ENCODE peak calls at places on chromosomes 7 and 10, in nine cellular contexts. One of them, this sample, is unnamed. For H3K4me1, the result is how much of the 10 kb centered on the place peaks cover.

GRCh38 chr10:118277871-118278270 is 64.3 kb downstream of the FAM204A start:
- DNase-seq in GM23338: no peak
- DNase-seq in keratinocyte: no peak
- DNase-seq in PC-9: no peak
- DNase-seq in fibroblast of lung: no peak
- DNase-seq in PC-3: no peak
- DNase-seq in HCT116: no peak
- DNase-seq in endothelial cell of umbilical vein: no peak
- DNase-seq in neural progenitor cell: no peak
- DNase-seq in this sample: no peak

GRCh38 chr7:101631224-101631714 is 2.2 kb upstream of the MYL10 start:
- DNase-seq in GM23338: no peak
- DNase-seq in keratinocyte: no peak
- DNase-seq in PC-9: peak
- DNase-seq in fibroblast of lung: peak
- DNase-seq in PC-3: peak
- DNase-seq in HCT116: no peak
- DNase-seq in endothelial cell of umbilical vein: peak
- DNase-seq in neural progenitor cell: no peak
- DNase-seq in this sample: no peak

GRCh38 chr10:72097448-72098300 is 9.3 kb upstream of the SPOCK2 start:
- DNase-seq in GM23338: no peak
- DNase-seq in keratinocyte: no peak
- DNase-seq in PC-9: peak
- DNase-seq in fibroblast of lung: peak
- DNase-seq in PC-3: peak
- DNase-seq in HCT116: peak
- DNase-seq in endothelial cell of umbilical vein: peak
- DNase-seq in neural progenitor cell: no peak
- DNase-seq in this sample: peak

GRCh38 chr10:58618158-58618676 is 105.5 kb downstream of the BICC1 start:
- DNase-seq in GM23338: no peak
- DNase-seq in keratinocyte: no peak
- DNase-seq in PC-9: no peak
- DNase-seq in fibroblast of lung: no peak
- DNase-seq in PC-3: no peak
- DNase-seq in HCT116: no peak
- DNase-seq in endothelial cell of umbilical vein: no peak
- DNase-seq in neural progenitor cell: no peak
- DNase-seq in this sample: no peak

GRCh38 chr10:133274751-133275682 is 1.7 kb downstream of the ADAM8 start:
- DNase-seq in GM23338: no peak
- DNase-seq in keratinocyte: peak
- DNase-seq in PC-9: peak
- DNase-seq in fibroblast of lung: peak
- DNase-seq in PC-3: peak
- DNase-seq in HCT116: no peak
- DNase-seq in endothelial cell of umbilical vein: no peak
- DNase-seq in neural progenitor cell: no peak
- DNase-seq in this sample: peak

GRCh38 chr10:86757110-86757790 is 831 bp downstream of the BMPR1A start:
- DNase-seq in GM23338: peak
- DNase-seq in keratinocyte: no peak
- DNase-seq in PC-9: peak
- DNase-seq in fibroblast of lung: peak
- DNase-seq in PC-3: peak
- DNase-seq in HCT116: peak
- DNase-seq in endothelial cell of umbilical vein: no peak
- DNase-seq in neural progenitor cell: peak
- DNase-seq in this sample: peak

GRCh38 chr7:80450621-80451308 is 61.1 kb downstream of the GNAT3 start:
- DNase-seq in GM23338: no peak
- DNase-seq in keratinocyte: no peak
- DNase-seq in PC-9: peak
- DNase-seq in fibroblast of lung: peak
- DNase-seq in PC-3: peak
- DNase-seq in HCT116: no peak
- DNase-seq in endothelial cell of umbilical vein: no peak
- DNase-seq in neural progenitor cell: no peak
- DNase-seq in this sample: peak

GRCh38 chr7:1403844-1404404 is 55.3 kb downstream of the MICALL2 start:
- DNase-seq in GM23338: peak
- DNase-seq in keratinocyte: no peak
- DNase-seq in PC-9: no peak
- DNase-seq in fibroblast of lung: peak
- DNase-seq in PC-3: peak
- DNase-seq in HCT116: no peak
- DNase-seq in endothelial cell of umbilical vein: peak
- DNase-seq in neural progenitor cell: peak
- DNase-seq in this sample: peak

GRCh38 chr10:73916761-73917470 is 6.0 kb downstream of the PLAU start:
- DNase-seq in GM23338: no peak
- DNase-seq in keratinocyte: no peak
- DNase-seq in PC-9: no peak
- DNase-seq in fibroblast of lung: no peak
- DNase-seq in PC-3: peak
- DNase-seq in HCT116: no peak
- DNase-seq in endothelial cell of umbilical vein: no peak
- DNase-seq in neural progenitor cell: no peak
- DNase-seq in this sample: no peak

GRCh38 chr10:73915206-73915851 is 4.4 kb downstream of the PLAU start:
- DNase-seq in GM23338: no peak
- DNase-seq in keratinocyte: no peak
- DNase-seq in PC-9: no peak
- DNase-seq in fibroblast of lung: no peak
- DNase-seq in PC-3: peak
- DNase-seq in HCT116: no peak
- DNase-seq in endothelial cell of umbilical vein: no peak
- DNase-seq in neural progenitor cell: no peak
- DNase-seq in this sample: no peak

GRCh38 chr10:73920084-73920483 is 9.2 kb downstream of the PLAU start:
- DNase-seq in GM23338: peak
- DNase-seq in keratinocyte: no peak
- DNase-seq in PC-9: no peak
- DNase-seq in fibroblast of lung: no peak
- DNase-seq in PC-3: peak
- DNase-seq in HCT116: no peak
- DNase-seq in endothelial cell of umbilical vein: no peak
- DNase-seq in neural progenitor cell: no peak
- DNase-seq in this sample: peak

GRCh38 chr10:73914036-73914435 is 3.1 kb downstream of the PLAU start:
- DNase-seq in GM23338: peak
- DNase-seq in keratinocyte: no peak
- DNase-seq in PC-9: no peak
- DNase-seq in fibroblast of lung: no peak
- DNase-seq in PC-3: no peak
- DNase-seq in HCT116: no peak
- DNase-seq in endothelial cell of umbilical vein: no peak
- DNase-seq in neural progenitor cell: no peak
- DNase-seq in this sample: no peak

DNA sequence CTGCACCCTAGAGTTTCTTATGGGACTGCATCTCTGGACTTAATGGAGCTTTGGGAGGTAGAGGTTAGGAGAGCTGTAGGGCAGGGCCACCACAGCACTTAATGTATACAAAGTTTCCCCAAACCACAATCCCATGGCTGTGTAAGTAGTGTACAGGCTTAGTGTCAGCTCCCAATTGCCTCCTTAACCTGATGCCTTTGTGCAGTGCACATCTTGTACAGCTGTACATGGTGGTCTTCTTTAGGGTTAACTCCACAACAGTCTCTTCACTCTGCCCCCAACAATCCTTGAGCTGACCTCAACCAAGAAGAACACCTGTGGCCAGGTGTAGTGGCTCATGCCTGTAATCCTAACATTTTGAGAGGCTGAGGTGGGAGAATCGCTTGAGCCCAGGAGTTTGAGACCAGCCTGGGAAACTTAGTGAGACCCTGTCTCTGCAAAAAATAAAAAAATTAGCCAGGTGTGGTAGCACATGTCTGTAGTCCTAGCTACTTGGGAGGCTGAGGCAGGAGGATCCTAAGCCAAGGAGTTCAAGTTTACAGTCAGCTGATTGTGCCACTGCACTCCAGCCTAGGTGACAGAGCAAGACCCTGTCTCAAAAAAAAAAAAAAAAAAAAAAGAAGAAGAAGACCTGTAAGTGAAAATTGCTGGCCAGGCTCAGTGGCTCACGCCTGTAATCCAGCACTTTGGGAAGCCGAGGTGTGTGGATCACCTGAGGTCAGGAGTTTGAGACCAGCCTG is 6.8 kb downstream of the PLAU start:
- DNase-seq in GM23338: no peak
- DNase-seq in keratinocyte: no peak
- DNase-seq in PC-9: no peak
- DNase-seq in fibroblast of lung: no peak
- DNase-seq in PC-3: peak
- DNase-seq in HCT116: no peak
- DNase-seq in endothelial cell of umbilical vein: no peak
- DNase-seq in neural progenitor cell: no peak
- DNase-seq in this sample: no peak
- H3K4me2 ChIP-seq in GM23338: no peak
- H3K4me2 ChIP-seq in keratinocyte: no peak
- H3K4me2 ChIP-seq in PC-9: no peak
- H3K4me2 ChIP-seq in fibroblast of lung: no peak
- H3K4me2 ChIP-seq in PC-3: no peak
- H3K4me2 ChIP-seq in HCT116: no peak
- H3K4me2 ChIP-seq in endothelial cell of umbilical vein: no peak
- H3K4me2 ChIP-seq in neural progenitor cell: no peak
- H3K4me2 ChIP-seq in this sample: no peak

DNA sequence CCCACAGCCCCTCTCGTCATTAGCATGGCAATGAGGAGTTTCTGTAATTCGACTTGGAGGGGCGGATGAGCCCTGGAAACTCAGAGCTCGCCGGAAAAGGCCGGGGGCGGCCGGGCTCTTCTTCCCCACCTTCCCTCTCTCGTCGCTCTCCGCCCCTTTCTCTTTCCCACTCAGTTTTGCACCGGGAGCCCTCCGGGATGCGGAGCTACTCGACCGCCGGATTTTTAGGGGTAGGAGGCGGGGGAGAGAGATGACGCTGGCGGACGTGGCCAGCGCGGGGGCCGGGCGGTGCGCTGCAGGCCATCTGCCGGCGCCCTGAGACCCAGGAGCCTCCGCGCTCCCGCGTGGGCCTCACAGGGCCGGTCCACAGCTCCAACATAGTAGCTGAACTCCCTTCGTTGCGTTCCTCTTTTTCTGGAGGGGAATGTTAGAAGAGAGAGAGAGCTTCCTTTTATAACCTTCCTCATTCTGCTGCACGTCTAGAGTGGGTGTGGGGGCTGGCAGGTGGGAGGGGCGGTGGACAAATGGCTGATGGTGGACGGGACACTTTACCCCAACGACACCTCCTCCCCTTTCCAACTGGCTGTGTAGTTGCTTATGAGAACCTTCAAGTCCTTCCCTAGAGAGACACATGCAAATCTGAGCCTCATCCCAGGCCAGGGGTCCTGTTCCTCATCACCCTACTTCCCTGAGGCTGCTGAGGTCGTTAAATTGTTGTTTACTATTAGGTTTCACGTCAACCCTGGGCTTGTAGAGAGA is 1.1 kb upstream of the HOXA1 start:
- DNase-seq in GM23338: peak
- DNase-seq in keratinocyte: no peak
- DNase-seq in PC-9: no peak
- DNase-seq in fibroblast of lung: peak
- DNase-seq in PC-3: peak
- DNase-seq in HCT116: no peak
- DNase-seq in endothelial cell of umbilical vein: peak
- DNase-seq in neural progenitor cell: peak
- DNase-seq in this sample: peak
- H3K4me1 ChIP-seq in GM23338: half or more
- H3K4me1 ChIP-seq in keratinocyte: under half
- H3K4me1 ChIP-seq in PC-9: under half
- H3K4me1 ChIP-seq in fibroblast of lung: under half
- H3K4me1 ChIP-seq in PC-3: under half
- H3K4me1 ChIP-seq in HCT116: under half
- H3K4me1 ChIP-seq in endothelial cell of umbilical vein: half or more
- H3K4me1 ChIP-seq in neural progenitor cell: under half
- H3K4me1 ChIP-seq in this sample: under half

GRCh38 chr10:47379901-47380300 is 4.2 kb downstream of the ZNF488 start:
- DNase-seq in GM23338: no peak
- DNase-seq in keratinocyte: no peak
- DNase-seq in PC-9: no peak
- DNase-seq in fibroblast of lung: no peak
- DNase-seq in PC-3: no peak
- DNase-seq in HCT116: no peak
- DNase-seq in endothelial cell of umbilical vein: no peak
- DNase-seq in neural progenitor cell: no peak
- DNase-seq in this sample: no peak

GRCh38 chr10:47380341-47381215 is 3.5 kb downstream of the ZNF488 start:
- DNase-seq in GM23338: no peak
- DNase-seq in keratinocyte: no peak
- DNase-seq in PC-9: no peak
- DNase-seq in fibroblast of lung: no peak
- DNase-seq in PC-3: no peak
- DNase-seq in HCT116: no peak
- DNase-seq in endothelial cell of umbilical vein: no peak
- DNase-seq in neural progenitor cell: no peak
- DNase-seq in this sample: no peak

GRCh38 chr10:47381427-47382379 is 2.4 kb downstream of the ZNF488 start:
- DNase-seq in GM23338: no peak
- DNase-seq in keratinocyte: no peak
- DNase-seq in PC-9: no peak
- DNase-seq in fibroblast of lung: no peak
- DNase-seq in PC-3: no peak
- DNase-seq in HCT116: no peak
- DNase-seq in endothelial cell of umbilical vein: no peak
- DNase-seq in neural progenitor cell: no peak
- DNase-seq in this sample: no peak

GRCh38 chr10:47383254-47384147 is 592 bp downstream of the ZNF488 start:
- DNase-seq in GM23338: peak
- DNase-seq in keratinocyte: no peak
- DNase-seq in PC-9: peak
- DNase-seq in fibroblast of lung: no peak
- DNase-seq in PC-3: no peak
- DNase-seq in HCT116: no peak
- DNase-seq in endothelial cell of umbilical vein: no peak
- DNase-seq in neural progenitor cell: peak
- DNase-seq in this sample: no peak

DNA sequence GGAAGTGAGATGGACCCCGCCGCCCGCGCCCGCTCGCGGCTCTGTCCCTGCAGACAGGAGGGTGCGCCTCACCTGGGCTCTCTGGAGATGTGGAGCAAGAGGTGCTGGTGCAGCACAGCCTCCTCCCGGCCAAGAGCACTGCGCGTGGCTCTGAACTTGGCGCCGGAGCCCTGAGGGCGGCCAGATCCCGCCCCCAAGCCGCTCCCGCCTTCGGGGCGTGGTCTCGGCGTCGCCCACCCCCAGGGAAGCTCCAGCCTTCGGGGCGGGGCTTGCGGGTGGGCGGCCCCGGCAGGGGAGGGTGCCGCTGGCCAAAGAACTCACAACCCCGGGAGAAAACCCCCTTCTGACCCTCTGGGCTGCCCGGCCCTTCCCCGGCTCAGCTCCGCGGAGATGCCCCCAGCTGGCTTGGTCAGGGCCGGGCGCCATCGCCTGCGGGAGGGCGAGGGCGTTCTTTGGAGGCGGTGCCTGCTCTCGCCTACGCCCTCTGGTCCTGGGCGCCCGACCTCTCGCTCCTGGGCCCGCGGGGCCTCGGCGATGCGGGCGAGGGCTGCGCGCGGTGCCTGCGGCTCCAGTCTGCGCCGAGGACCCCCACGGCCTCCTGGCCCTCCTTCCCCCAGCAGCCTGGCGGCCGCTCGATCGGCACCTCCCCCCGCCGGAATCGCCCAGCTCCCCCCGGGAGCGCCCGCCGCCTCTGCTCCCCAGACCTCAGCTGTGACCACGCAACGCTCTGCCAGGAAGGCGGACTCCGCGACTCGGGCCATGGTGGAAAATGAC is at the start of gene ZNF488:
- DNase-seq in GM23338: peak
- DNase-seq in keratinocyte: peak
- DNase-seq in PC-9: peak
- DNase-seq in fibroblast of lung: peak
- DNase-seq in PC-3: peak
- DNase-seq in HCT116: peak
- DNase-seq in endothelial cell of umbilical vein: peak
- DNase-seq in neural progenitor cell: peak
- DNase-seq in this sample: peak
- TF ChIP-seq EZH2 in GM23338: no peak
- TF ChIP-seq EZH2 in keratinocyte: no peak
- TF ChIP-seq EZH2 in PC-9: no peak
- TF ChIP-seq EZH2 in fibroblast of lung: no peak
- TF ChIP-seq EZH2 in PC-3: no peak
- TF ChIP-seq EZH2 in HCT116: no peak
- TF ChIP-seq EZH2 in endothelial cell of umbilical vein: no peak
- TF ChIP-seq EZH2 in neural progenitor cell: peak
- TF ChIP-seq EZH2 in this sample: no peak

DNA sequence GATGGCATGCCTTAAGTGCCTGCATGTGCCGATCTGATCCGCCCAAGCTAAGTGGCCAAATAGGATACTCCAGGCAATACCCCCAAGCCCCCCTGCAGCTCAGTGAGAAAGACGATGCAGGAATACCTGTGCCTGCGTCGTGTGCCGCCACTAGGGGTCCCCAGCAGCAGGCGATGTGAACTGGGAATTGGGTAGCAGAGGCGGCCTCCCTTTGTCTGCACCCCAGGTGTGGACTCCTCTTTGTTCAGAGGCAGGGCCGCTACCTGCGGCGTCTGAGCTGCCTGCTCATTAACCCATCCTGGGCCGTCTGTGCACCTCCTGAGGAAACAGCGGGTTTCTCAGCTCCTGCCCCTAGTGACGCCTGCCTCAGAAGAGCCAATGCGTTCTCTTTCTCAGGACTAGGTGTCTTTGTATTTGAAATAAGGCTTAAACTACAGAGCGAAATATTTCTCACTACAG is 4.8 kb upstream of the CHN2 start:
- DNase-seq in GM23338: peak
- DNase-seq in keratinocyte: no peak
- DNase-seq in PC-9: no peak
- DNase-seq in fibroblast of lung: peak
- DNase-seq in PC-3: peak
- DNase-seq in HCT116: peak
- DNase-seq in endothelial cell of umbilical vein: peak
- DNase-seq in neural progenitor cell: peak
- DNase-seq in this sample: peak
- H3K4me2 ChIP-seq in GM23338: peak
- H3K4me2 ChIP-seq in keratinocyte: no peak
- H3K4me2 ChIP-seq in PC-9: peak
- H3K4me2 ChIP-seq in fibroblast of lung: no peak
- H3K4me2 ChIP-seq in PC-3: peak
- H3K4me2 ChIP-seq in HCT116: peak
- H3K4me2 ChIP-seq in endothelial cell of umbilical vein: no peak
- H3K4me2 ChIP-seq in neural progenitor cell: peak
- H3K4me2 ChIP-seq in this sample: no peak